ENCODE peak calls at places on chromosome 12, in nine cellular contexts. One of them, this sample, is unnamed.
A peak's percentile ranks its signal among the peaks of the same experiment; 100 is the strongest.

GRCh38 chr12:72901685-72902084 is 629.5 kb downstream of the TRHDE start:
- DNase-seq in SK-N-SH: no peak
- DNase-seq in HCT116: no peak
- DNase-seq in OCI-LY7: no peak
- DNase-seq in neural progenitor cell: no peak
- DNase-seq in hepatocyte: no peak
- DNase-seq in PC-3: no peak
- DNase-seq in MM.1S: peak; percentile 54
- DNase-seq in GM23338: no peak
- DNase-seq in this sample: no peak

GRCh38 chr12:116539361-116539771 is 19.8 kb upstream of the MAP1LC3B2 start:
- DNase-seq in SK-N-SH: no peak
- DNase-seq in HCT116: no peak
- DNase-seq in OCI-LY7: no peak
- DNase-seq in neural progenitor cell: no peak
- DNase-seq in hepatocyte: no peak
- DNase-seq in PC-3: peak; percentile 72
- DNase-seq in MM.1S: no peak
- DNase-seq in GM23338: no peak
- DNase-seq in this sample: peak; percentile 57

GRCh38 chr12:71250186-71250585 is 92.4 kb upstream of the TSPAN8 start:
- DNase-seq in SK-N-SH: no peak
- DNase-seq in HCT116: no peak
- DNase-seq in OCI-LY7: no peak
- DNase-seq in neural progenitor cell: no peak
- DNase-seq in hepatocyte: no peak
- DNase-seq in PC-3: peak; percentile 17
- DNase-seq in MM.1S: no peak
- DNase-seq in GM23338: no peak
- DNase-seq in this sample: no peak

GRCh38 chr12:98253641-98254040 is 261.7 kb upstream of the TMPO start:
- DNase-seq in SK-N-SH: no peak
- DNase-seq in HCT116: no peak
- DNase-seq in OCI-LY7: no peak
- DNase-seq in neural progenitor cell: no peak
- DNase-seq in hepatocyte: no peak
- DNase-seq in PC-3: no peak
- DNase-seq in MM.1S: no peak
- DNase-seq in GM23338: peak; percentile 37
- DNase-seq in this sample: no peak

GRCh38 chr12:106417926-106418910 is 60.7 kb downstream of the POLR3B start:
- DNase-seq in SK-N-SH: no peak
- DNase-seq in HCT116: peak; percentile 51
- DNase-seq in OCI-LY7: no peak
- DNase-seq in neural progenitor cell: no peak
- DNase-seq in hepatocyte: no peak
- DNase-seq in PC-3: peak; percentile 94
- DNase-seq in MM.1S: no peak
- DNase-seq in GM23338: no peak
- DNase-seq in this sample: peak; percentile 75

GRCh38 chr12:64781374-64782029 is 22.3 kb upstream of the GNS start:
- DNase-seq in SK-N-SH: peak; percentile 26
- DNase-seq in HCT116: no peak
- DNase-seq in OCI-LY7: no peak
- DNase-seq in neural progenitor cell: peak; percentile 85
- DNase-seq in hepatocyte: no peak
- DNase-seq in PC-3: peak; percentile 53
- DNase-seq in MM.1S: peak; percentile 67
- DNase-seq in GM23338: peak; percentile 53
- DNase-seq in this sample: no peak

GRCh38 chr12:105928436-105928835 is 210.3 kb downstream of the NUAK1 start:
- DNase-seq in SK-N-SH: no peak
- DNase-seq in HCT116: no peak
- DNase-seq in OCI-LY7: no peak
- DNase-seq in neural progenitor cell: no peak
- DNase-seq in hepatocyte: no peak
- DNase-seq in PC-3: peak; percentile 26
- DNase-seq in MM.1S: no peak
- DNase-seq in GM23338: no peak
- DNase-seq in this sample: no peak

GRCh38 chr12:17038923-17039322 is 433.0 kb upstream of the LMO3 start:
- DNase-seq in SK-N-SH: no peak
- DNase-seq in HCT116: no peak
- DNase-seq in OCI-LY7: no peak
- DNase-seq in neural progenitor cell: no peak
- DNase-seq in hepatocyte: no peak
- DNase-seq in PC-3: no peak
- DNase-seq in MM.1S: no peak
- DNase-seq in GM23338: no peak
- DNase-seq in this sample: no peak

GRCh38 chr12:127381043-127381668 is 885.8 kb upstream of the TMEM132C start:
- DNase-seq in SK-N-SH: peak; percentile 88
- DNase-seq in HCT116: peak; percentile 21
- DNase-seq in OCI-LY7: peak; percentile 24
- DNase-seq in neural progenitor cell: peak; percentile 86
- DNase-seq in hepatocyte: peak; percentile 74
- DNase-seq in PC-3: peak; percentile 85
- DNase-seq in MM.1S: peak; percentile 44
- DNase-seq in GM23338: peak; percentile 79
- DNase-seq in this sample: peak; percentile 57

GRCh38 chr12:118059645-118060275 is 1.2 kb downstream of the WSB2 start:
- DNase-seq in SK-N-SH: no peak
- DNase-seq in HCT116: no peak
- DNase-seq in OCI-LY7: no peak
- DNase-seq in neural progenitor cell: no peak
- DNase-seq in hepatocyte: no peak
- DNase-seq in PC-3: peak; percentile 49
- DNase-seq in MM.1S: no peak
- DNase-seq in GM23338: peak; percentile 27
- DNase-seq in this sample: peak; percentile 47

GRCh38 chr12:45598761-45599160 is 130.7 kb upstream of the ARID2 start:
- DNase-seq in SK-N-SH: no peak
- DNase-seq in HCT116: no peak
- DNase-seq in OCI-LY7: no peak
- DNase-seq in neural progenitor cell: no peak
- DNase-seq in hepatocyte: no peak
- DNase-seq in PC-3: no peak
- DNase-seq in MM.1S: no peak
- DNase-seq in GM23338: no peak
- DNase-seq in this sample: no peak

GRCh38 chr12:126668538-126668937 is 1598.4 kb upstream of the TMEM132C start:
- DNase-seq in SK-N-SH: no peak
- DNase-seq in HCT116: no peak
- DNase-seq in OCI-LY7: no peak
- DNase-seq in neural progenitor cell: no peak
- DNase-seq in hepatocyte: no peak
- DNase-seq in PC-3: peak; percentile 82
- DNase-seq in MM.1S: no peak
- DNase-seq in GM23338: no peak
- DNase-seq in this sample: peak; percentile 83

GRCh38 chr12:131599214-131600159 is 111.4 kb upstream of the SFSWAP start:
- DNase-seq in SK-N-SH: no peak
- DNase-seq in HCT116: no peak
- DNase-seq in OCI-LY7: no peak
- DNase-seq in neural progenitor cell: no peak
- DNase-seq in hepatocyte: no peak
- DNase-seq in PC-3: no peak
- DNase-seq in MM.1S: no peak
- DNase-seq in GM23338: no peak
- DNase-seq in this sample: peak; percentile 13

GRCh38 chr12:67989184-67989965 is at the start of gene IFNG-AS1:
- DNase-seq in SK-N-SH: no peak
- DNase-seq in HCT116: no peak
- DNase-seq in OCI-LY7: peak; percentile 91
- DNase-seq in neural progenitor cell: no peak
- DNase-seq in hepatocyte: no peak
- DNase-seq in PC-3: no peak
- DNase-seq in MM.1S: peak; percentile 93
- DNase-seq in GM23338: no peak
- DNase-seq in this sample: no peak

GRCh38 chr12:72365151-72365550 is 93.0 kb downstream of the TRHDE start:
- DNase-seq in SK-N-SH: no peak
- DNase-seq in HCT116: no peak
- DNase-seq in OCI-LY7: no peak
- DNase-seq in neural progenitor cell: no peak
- DNase-seq in hepatocyte: no peak
- DNase-seq in PC-3: peak; percentile 50
- DNase-seq in MM.1S: no peak
- DNase-seq in GM23338: no peak
- DNase-seq in this sample: no peak

GRCh38 chr12:15323530-15323929 is 1.2 kb downstream of the PTPRO start:
- DNase-seq in SK-N-SH: no peak
- DNase-seq in HCT116: no peak
- DNase-seq in OCI-LY7: no peak
- DNase-seq in neural progenitor cell: no peak
- DNase-seq in hepatocyte: no peak
- DNase-seq in PC-3: no peak
- DNase-seq in MM.1S: no peak
- DNase-seq in GM23338: peak; percentile 68
- DNase-seq in this sample: no peak

GRCh38 chr12:104339663-104340062 is 36.1 kb downstream of the EID3 start:
- DNase-seq in SK-N-SH: no peak
- DNase-seq in HCT116: no peak
- DNase-seq in OCI-LY7: no peak
- DNase-seq in neural progenitor cell: no peak
- DNase-seq in hepatocyte: no peak
- DNase-seq in PC-3: no peak
- DNase-seq in MM.1S: no peak
- DNase-seq in GM23338: no peak
- DNase-seq in this sample: no peak

GRCh38 chr12:70398862-70399261 is 32.8 kb downstream of the KCNMB4 start:
- DNase-seq in SK-N-SH: no peak
- DNase-seq in HCT116: no peak
- DNase-seq in OCI-LY7: no peak
- DNase-seq in neural progenitor cell: no peak
- DNase-seq in hepatocyte: no peak
- DNase-seq in PC-3: no peak
- DNase-seq in MM.1S: no peak
- DNase-seq in GM23338: no peak
- DNase-seq in this sample: no peak

GRCh38 chr12:89239534-89239933 is 112.8 kb downstream of the DUSP6 start:
- DNase-seq in SK-N-SH: no peak
- DNase-seq in HCT116: no peak
- DNase-seq in OCI-LY7: no peak
- DNase-seq in neural progenitor cell: no peak
- DNase-seq in hepatocyte: no peak
- DNase-seq in PC-3: no peak
- DNase-seq in MM.1S: peak; percentile 78
- DNase-seq in GM23338: no peak
- DNase-seq in this sample: no peak

GRCh38 chr12:106226884-106227640 is 20.8 kb downstream of the CKAP4 start:
- DNase-seq in SK-N-SH: peak; percentile 79
- DNase-seq in HCT116: peak; percentile 28
- DNase-seq in OCI-LY7: peak; percentile 70
- DNase-seq in neural progenitor cell: peak; percentile 72
- DNase-seq in hepatocyte: peak; percentile 79
- DNase-seq in PC-3: peak; percentile 87
- DNase-seq in MM.1S: peak; percentile 70
- DNase-seq in GM23338: peak; percentile 81
- DNase-seq in this sample: peak; percentile 79

GRCh38 chr12:52280319-52280795 is 5.9 kb downstream of the KRT86 start:
- DNase-seq in SK-N-SH: no peak
- DNase-seq in HCT116: peak; percentile 93
- DNase-seq in OCI-LY7: no peak
- DNase-seq in neural progenitor cell: no peak
- DNase-seq in hepatocyte: peak; percentile 64
- DNase-seq in PC-3: peak; percentile 99
- DNase-seq in MM.1S: no peak
- DNase-seq in GM23338: no peak
- DNase-seq in this sample: peak; percentile 95

GRCh38 chr12:6104027-6104426 is 20.4 kb downstream of the VWF start:
- DNase-seq in SK-N-SH: no peak
- DNase-seq in HCT116: no peak
- DNase-seq in OCI-LY7: peak; percentile 6
- DNase-seq in neural progenitor cell: no peak
- DNase-seq in hepatocyte: no peak
- DNase-seq in PC-3: no peak
- DNase-seq in MM.1S: peak; percentile 40
- DNase-seq in GM23338: no peak
- DNase-seq in this sample: no peak

GRCh38 chr12:68317047-68317667 is 15.0 kb downstream of the MDM1 start:
- DNase-seq in SK-N-SH: peak; percentile 40
- DNase-seq in HCT116: peak; percentile 27
- DNase-seq in OCI-LY7: peak; percentile 72
- DNase-seq in neural progenitor cell: peak; percentile 66
- DNase-seq in hepatocyte: peak; percentile 76
- DNase-seq in PC-3: peak; percentile 65
- DNase-seq in MM.1S: peak; percentile 57
- DNase-seq in GM23338: peak; percentile 61
- DNase-seq in this sample: peak; percentile 72

GRCh38 chr12:1054103-1054838 is 63.2 kb downstream of the ERC1 start:
- DNase-seq in SK-N-SH: peak; percentile 67
- DNase-seq in HCT116: no peak
- DNase-seq in OCI-LY7: no peak
- DNase-seq in neural progenitor cell: peak; percentile 44
- DNase-seq in hepatocyte: peak; percentile 9
- DNase-seq in PC-3: no peak
- DNase-seq in MM.1S: no peak
- DNase-seq in GM23338: peak; percentile 64
- DNase-seq in this sample: no peak
- TF ChIP-seq EZH2phosphoT487 in SK-N-SH: no peak
- TF ChIP-seq EZH2phosphoT487 in HCT116: no peak
- TF ChIP-seq EZH2phosphoT487 in OCI-LY7: no peak
- TF ChIP-seq EZH2phosphoT487 in neural progenitor cell: no peak
- TF ChIP-seq EZH2phosphoT487 in hepatocyte: no peak
- TF ChIP-seq EZH2phosphoT487 in PC-3: no peak
- TF ChIP-seq EZH2phosphoT487 in MM.1S: no peak
- TF ChIP-seq EZH2phosphoT487 in GM23338: no peak
- TF ChIP-seq EZH2phosphoT487 in this sample: no peak

GRCh38 chr12:66915312-66915904 is 236.5 kb upstream of the GRIP1 start:
- DNase-seq in SK-N-SH: no peak
- DNase-seq in HCT116: no peak
- DNase-seq in OCI-LY7: no peak
- DNase-seq in neural progenitor cell: peak; percentile 66
- DNase-seq in hepatocyte: no peak
- DNase-seq in PC-3: no peak
- DNase-seq in MM.1S: no peak
- DNase-seq in GM23338: no peak
- DNase-seq in this sample: no peak
- H3K27ac ChIP-seq in SK-N-SH: no peak overlapping the region
- H3K27ac ChIP-seq in HCT116: no peak overlapping the region
- H3K27ac ChIP-seq in OCI-LY7: no peak overlapping the region
- H3K27ac ChIP-seq in neural progenitor cell: no peak overlapping the region
- H3K27ac ChIP-seq in hepatocyte: no peak overlapping the region
- H3K27ac ChIP-seq in PC-3: no peak overlapping the region
- H3K27ac ChIP-seq in MM.1S: no peak overlapping the region
- H3K27ac ChIP-seq in GM23338: no peak overlapping the region
- H3K27ac ChIP-seq in this sample: no peak overlapping the region

GRCh38 chr12:112939761-112940357 is 1.6 kb downstream of the OAS3 start:
- DNase-seq in SK-N-SH: peak; percentile 56
- DNase-seq in HCT116: no peak
- DNase-seq in OCI-LY7: peak; percentile 77
- DNase-seq in neural progenitor cell: no peak
- DNase-seq in hepatocyte: no peak
- DNase-seq in PC-3: no peak
- DNase-seq in MM.1S: no peak
- DNase-seq in GM23338: no peak
- DNase-seq in this sample: no peak
- H3K4me3 ChIP-seq in SK-N-SH: no peak overlapping the region
- H3K4me3 ChIP-seq in HCT116: no peak overlapping the region
- H3K4me3 ChIP-seq in OCI-LY7: peak overlapping the region; percentile 71
- H3K4me3 ChIP-seq in neural progenitor cell: no peak overlapping the region
- H3K4me3 ChIP-seq in hepatocyte: no peak overlapping the region
- H3K4me3 ChIP-seq in PC-3: peak overlapping the region; percentile 84
- H3K4me3 ChIP-seq in MM.1S: peak overlapping the region; percentile 49
- H3K4me3 ChIP-seq in GM23338: no peak overlapping the region
- H3K4me3 ChIP-seq in this sample: no peak overlapping the region

GRCh38 chr12:83856803-83857202 is 1055.8 kb downstream of the SLC6A15 start:
- DNase-seq in SK-N-SH: no peak
- DNase-seq in HCT116: no peak
- DNase-seq in OCI-LY7: no peak
- DNase-seq in neural progenitor cell: no peak
- DNase-seq in hepatocyte: no peak
- DNase-seq in PC-3: no peak
- DNase-seq in MM.1S: no peak
- DNase-seq in GM23338: no peak
- DNase-seq in this sample: no peak
- TF ChIP-seq EZH2phosphoT487 in SK-N-SH: no peak
- TF ChIP-seq EZH2phosphoT487 in HCT116: no peak
- TF ChIP-seq EZH2phosphoT487 in OCI-LY7: no peak
- TF ChIP-seq EZH2phosphoT487 in neural progenitor cell: no peak
- TF ChIP-seq EZH2phosphoT487 in hepatocyte: no peak
- TF ChIP-seq EZH2phosphoT487 in PC-3: no peak
- TF ChIP-seq EZH2phosphoT487 in MM.1S: no peak
- TF ChIP-seq EZH2phosphoT487 in GM23338: no peak
- TF ChIP-seq EZH2phosphoT487 in this sample: no peak